ENCODE peak calls at places on chromosomes 6 and 20, in nine cellular contexts. C is astrocyte of the cerebellum, Z is astrocyte of the spinal cord, Q is heart right ventricle, G is Panc1, D is HCT116, B is A549, K is fibroblast of pulmonary artery, F is pancreas. A is an unnamed sample.

GRCh38 chr6:100796049-100796823 is 84.9 kb downstream of the ASCC3 start:
- DNase-seq in G (no peak), Z (no peak), C (no peak), K (no peak), Q (no peak), B (no peak), F (no peak), D (no peak), A (no peak)

GRCh38 chr6:165653196-165653595 is 9.8 kb downstream of the PDE10A start:
- DNase-seq in D (no peak), Q (no peak), K (peak), G (no peak), B (no peak), C (peak), Z (no peak), F (no peak), A (no peak)

GRCh38 chr20:51529758-51530157 is 12.8 kb downstream of the NFATC2 start:
- DNase-seq in Z (no peak), B (no peak), F (no peak), D (no peak), Q (no peak), K (no peak), C (no peak), G (no peak), A (peak)

GRCh38 chr6:63844287-63844686 is 208.7 kb downstream of the PHF3 start:
- DNase-seq in Q (no peak), K (peak), G (no peak), B (no peak), F (no peak), C (peak), Z (peak), D (no peak), A (peak)

GRCh38 chr20:32966382-32966781 is 37.9 kb downstream of the SUN5 start:
- DNase-seq in B (no peak), G (no peak), K (no peak), Q (no peak), C (no peak), Z (no peak), F (no peak), D (no peak), A (no peak)

GRCh38 chr6:108748063-108748462 is 100.2 kb upstream of the ARMC2 start:
- DNase-seq in C (no peak), D (no peak), Q (no peak), B (no peak), F (no peak), G (no peak), K (no peak), Z (no peak), A (peak)

GRCh38 chr20:5156670-5157448 is 30.1 kb downstream of the CDS2 start:
- DNase-seq in Z (peak), B (no peak), D (peak), K (peak), C (no peak), G (peak), Q (no peak), F (no peak), A (peak)

GRCh38 chr20:3486850-3487249 is 16.0 kb downstream of the ATRN start:
- DNase-seq in K (no peak), Z (no peak), B (no peak), F (no peak), C (no peak), Q (no peak), G (no peak), D (no peak), A (no peak)

GRCh38 chr20:9409352-9409751 is 105.0 kb upstream of the LAMP5 start:
- DNase-seq in G (no peak), F (no peak), D (no peak), K (peak), C (no peak), B (no peak), Q (no peak), Z (peak), A (peak)

GRCh38 chr6:113630738-113631535 is 226.2 kb upstream of the MARCKS start:
- DNase-seq in Q (no peak), K (peak), F (no peak), C (no peak), B (no peak), G (no peak), D (no peak), Z (peak), A (peak)

GRCh38 chr6:4776967-4777925 is 1.0 kb downstream of the CDYL start:
- DNase-seq in F (peak), Z (peak), Q (no peak), B (no peak), D (no peak), K (peak), G (no peak), C (peak), A (peak)

GRCh38 chr6:111657146-111657545 is 51.5 kb upstream of the TRAF3IP2 start:
- DNase-seq in B (no peak), F (no peak), G (no peak), D (no peak), Z (peak), C (no peak), Q (no peak), K (peak), A (peak)

GRCh38 chr20:11894072-11894471 is 23.6 kb upstream of the BTBD3 start:
- DNase-seq in K (no peak), Q (no peak), C (no peak), F (no peak), D (no peak), G (no peak), Z (no peak), B (no peak), A (no peak)

GRCh38 chr6:128280960-128281359 is 239.4 kb downstream of the PTPRK start:
- DNase-seq in G (no peak), B (no peak), F (no peak), D (no peak), Z (no peak), C (no peak), K (no peak), Q (no peak), A (no peak)

GRCh38 chr6:32147401-32148132 is 4.2 kb downstream of the PRRT1 start:
- DNase-seq in Q (no peak), Z (no peak), G (no peak), B (no peak), C (no peak), D (no peak), K (no peak), F (no peak), A (no peak)

GRCh38 chr20:45924391-45925261 is 9.9 kb upstream of the PCIF1 start:
- DNase-seq in F (no peak), K (peak), C (no peak), D (no peak), B (no peak), G (no peak), Z (peak), Q (no peak), A (no peak)

GRCh38 chr6:150008588-150008987 is 16.7 kb downstream of the RAET1L start:
- DNase-seq in G (no peak), C (no peak), B (peak), Q (no peak), D (peak), F (no peak), Z (no peak), K (no peak), A (peak)

GRCh38 chr6:16396497-16397319 is 158.3 kb downstream of the GMPR start:
- DNase-seq in Q (no peak), K (no peak), D (no peak), G (no peak), Z (no peak), C (no peak), F (no peak), B (no peak), A (no peak)

GRCh38 chr6:34332255-34333198 is 59.9 kb downstream of the NUDT3 start:
- DNase-seq in F (no peak), B (no peak), K (no peak), Z (no peak), C (no peak), G (no peak), D (no peak), Q (no peak), A (no peak)

GRCh38 chr20:59016795-59017492 is 2.3 kb upstream of the TUBB1 start:
- DNase-seq in B (no peak), C (no peak), K (no peak), G (no peak), F (no peak), D (no peak), Q (no peak), Z (no peak), A (no peak)

GRCh38 chr20:60228255-60228654 is 270.0 kb downstream of the CDH26 start:
- DNase-seq in F (no peak), Z (no peak), Q (no peak), K (no peak), G (no peak), C (no peak), D (no peak), B (no peak), A (no peak)

GRCh38 chr6:79506251-79506650 is 31.0 kb downstream of the LCA5 start:
- DNase-seq in K (no peak), D (no peak), Z (no peak), Q (no peak), B (no peak), F (no peak), C (no peak), G (peak), A (peak)

GRCh38 chr6:56594699-56595098 is 48.0 kb downstream of the DST start:
- DNase-seq in D (no peak), Q (no peak), F (no peak), C (no peak), K (no peak), B (no peak), Z (no peak), G (no peak), A (no peak)

GRCh38 chr20:44956410-44956809 is 3.8 kb downstream of the TOMM34 start:
- DNase-seq in G (no peak), D (no peak), F (no peak), K (no peak), Q (no peak), B (no peak), C (no peak), Z (no peak), A (no peak)

GRCh38 chr6:73579851-73580246 is 59.0 kb upstream of the EEF1A1 start:
- DNase-seq in D (peak), G (peak), Z (peak), F (no peak), K (peak), C (peak), Q (no peak), B (peak), A (peak)

GRCh38 chr6:85418059-85418458 is 31.8 kb upstream of the NT5E start:
- DNase-seq in Z (peak), K (peak), G (no peak), D (no peak), Q (no peak), B (no peak), F (no peak), C (no peak), A (peak)

GRCh38 chr6:32133786-32134185 is 3.7 kb upstream of the FKBPL start:
- DNase-seq in Z (no peak), B (no peak), F (no peak), K (no peak), G (no peak), C (no peak), D (no peak), Q (no peak), A (no peak)

GRCh38 chr6:90078513-90079289 is 184.4 kb downstream of the GJA10 start:
- DNase-seq in B (no peak), C (no peak), G (no peak), Z (peak), Q (no peak), K (no peak), F (no peak), D (no peak), A (no peak)

GRCh38 chr20:47438464-47439381 is 63.0 kb upstream of the NCOA3 start:
- DNase-seq in G (no peak), Z (no peak), B (no peak), F (no peak), Q (no peak), D (peak), K (no peak), C (no peak), A (no peak)

GRCh38 chr6:21586300-21586699 is 7.3 kb upstream of the SOX4 start:
- DNase-seq in Q (no peak), Z (no peak), G (no peak), D (no peak), F (no peak), K (no peak), C (no peak), B (no peak), A (no peak)
- H3K4me3 ChIP-seq in Q (peak), Z (no peak), G (no peak), D (no peak), F (no peak), K (no peak), C (no peak), B (no peak), A (no peak)

DNA sequence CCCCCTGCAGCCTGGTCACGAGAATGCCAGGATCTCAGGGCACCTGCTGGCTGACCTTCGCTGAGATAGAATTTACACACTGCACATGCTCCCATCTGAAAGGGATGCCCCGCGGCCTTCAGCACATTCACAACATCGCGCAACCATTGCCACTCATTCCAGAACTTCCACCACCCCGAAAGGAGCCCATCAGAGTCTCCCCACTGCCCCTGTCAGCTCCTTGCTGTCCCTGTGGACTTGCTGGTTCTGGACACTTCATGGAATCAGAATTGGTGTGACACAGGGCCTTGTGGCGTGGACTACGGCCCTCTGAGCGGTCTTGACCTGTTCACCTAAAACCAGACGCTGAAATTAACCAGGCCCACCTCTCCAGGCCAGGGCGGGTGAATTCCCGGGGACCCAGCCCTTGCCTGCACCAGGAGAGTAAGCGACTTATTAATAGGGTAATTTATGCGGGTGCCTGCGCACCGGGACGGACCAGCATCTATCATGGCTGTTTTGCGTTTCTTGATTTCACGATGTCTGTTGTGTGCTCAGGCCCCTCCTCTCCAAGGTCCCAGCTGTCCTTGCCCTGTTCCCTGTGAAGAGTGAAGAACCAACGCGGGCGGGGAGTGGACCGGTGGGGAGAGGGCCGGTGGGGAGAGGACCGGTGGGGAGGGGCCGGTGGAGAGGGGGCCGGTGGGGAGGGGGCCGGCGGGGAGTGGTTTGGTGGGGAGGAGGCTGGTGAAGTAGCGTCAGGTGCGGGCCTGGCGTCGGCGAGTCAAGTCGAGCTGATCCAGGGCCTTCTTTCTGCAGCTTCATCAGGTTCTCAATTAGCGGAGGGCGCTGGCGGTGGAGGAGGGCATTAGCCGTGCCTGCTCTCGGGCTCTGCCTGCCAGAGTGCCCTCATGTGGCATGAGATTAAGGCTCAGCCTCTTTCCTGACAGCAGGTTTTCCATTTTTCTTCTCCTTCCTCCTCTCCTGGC is 20.9 kb upstream of the BHLHE23 start:
- DNase-seq in D (no peak), F (no peak), C (no peak), K (no peak), B (peak), Z (no peak), G (no peak), Q (peak), A (peak)
- TF ChIP-seq CTCF in D (no peak), F (no peak), C (no peak), K (no peak), B (peak), Z (no peak), G (no peak), Q (no peak), A (no peak)

GRCh38 chr6:144153971-144154370 is 3.7 kb downstream of the STX11 start:
- DNase-seq in K (no peak), C (no peak), F (no peak), G (no peak), Z (no peak), B (no peak), D (no peak), Q (no peak), A (no peak)

GRCh38 chr6:144151010-144151727 is 852 bp downstream of the STX11 start:
- DNase-seq in Z (peak), K (peak), D (no peak), Q (no peak), G (peak), C (no peak), B (no peak), F (no peak), A (peak)

GRCh38 chr6:144150673-144151009 is 324 bp downstream of the STX11 start:
- DNase-seq in Q (peak), F (no peak), G (no peak), C (no peak), B (peak), Z (peak), D (peak), K (peak), A (peak)

GRCh38 chr6:144153260-144153659 is 2.9 kb downstream of the STX11 start:
- DNase-seq in F (no peak), D (no peak), Z (no peak), C (no peak), G (no peak), K (no peak), Q (no peak), B (no peak), A (no peak)

GRCh38 chr6:144152334-144152900 is 2.1 kb downstream of the STX11 start:
- DNase-seq in B (no peak), G (no peak), D (no peak), Q (no peak), F (no peak), Z (no peak), K (no peak), C (no peak), A (no peak)
- H3K4me3 ChIP-seq in B (no peak), G (no peak), D (no peak), Q (no peak), F (no peak), Z (no peak), K (no peak), C (no peak), A (no peak)

GRCh38 chr6:105094133-105094640 is 85.6 kb downstream of the POPDC3 start:
- DNase-seq in D (no peak), G (no peak), Q (no peak), K (no peak), Z (no peak), C (no peak), B (no peak), F (no peak), A (no peak)
- TF ChIP-seq CTCF in D (peak), G (peak), Q (no peak), K (no peak), Z (no peak), C (no peak), B (no peak), F (no peak), A (no peak)

GRCh38 chr6:162857321-162857720 is 129.5 kb downstream of the PACRG start:
- DNase-seq in C (no peak), D (no peak), Q (no peak), Z (no peak), G (no peak), B (no peak), F (no peak), K (no peak), A (no peak)

GRCh38 chr6:162854228-162854627 is 126.5 kb downstream of the PACRG start:
- DNase-seq in K (no peak), Z (no peak), D (no peak), Q (no peak), C (no peak), F (no peak), G (no peak), B (no peak), A (no peak)

GRCh38 chr6:162852810-162853577 is 125.2 kb downstream of the PACRG start:
- DNase-seq in F (no peak), K (no peak), Q (no peak), D (no peak), B (no peak), G (no peak), Z (no peak), C (no peak), A (no peak)

GRCh38 chr6:162856885-162857284 is 129.1 kb downstream of the PACRG start:
- DNase-seq in G (peak), K (peak), Z (peak), C (peak), D (peak), B (peak), F (peak), Q (no peak), A (peak)

GRCh38 chr6:162854734-162855191 is 127.0 kb downstream of the PACRG start:
- DNase-seq in Z (peak), K (no peak), C (no peak), G (no peak), D (no peak), Q (no peak), B (no peak), F (no peak), A (no peak)
- H3K4me3 ChIP-seq in Z (no peak), K (no peak), C (no peak), G (no peak), D (no peak), Q (no peak), B (no peak), F (no peak), A (no peak)

GRCh38 chr20:57291003-57291402 is 24.6 kb upstream of the BMP7 start:
- DNase-seq in F (no peak), Z (no peak), K (no peak), C (no peak), Q (no peak), B (no peak), D (no peak), G (no peak), A (no peak)
- TF ChIP-seq CTCF in F (no peak), Z (no peak), K (no peak), C (no peak), Q (no peak), B (no peak), D (peak), G (no peak), A (no peak)

GRCh38 chr6:1860756-1861369 is 251.1 kb downstream of the FOXC1 start:
- DNase-seq in Q (no peak), C (no peak), Z (no peak), G (no peak), F (no peak), D (no peak), B (no peak), K (no peak), A (no peak)
- H3K4me3 ChIP-seq in Q (no peak), C (no peak), Z (no peak), G (no peak), F (no peak), D (no peak), B (no peak), K (no peak), A (no peak)

GRCh38 chr6:136158398-136158797 is 91.7 kb downstream of the MTFR2 start:
- DNase-seq in Z (peak), C (no peak), Q (peak), B (no peak), K (peak), D (no peak), G (no peak), F (peak), A (no peak)
- TF ChIP-seq CTCF in Z (no peak), C (no peak), Q (peak), B (no peak), K (no peak), D (no peak), G (no peak), F (no peak), A (no peak)